ENCODE peak calls at places on chromosome 11, in seven cellular contexts. E, X, L, F, I, J and A are unnamed samples. For H3K4me1, the result is how much of the 10 kb centered on the place peaks cover.

GRCh38 chr11:113615773-113616172 is 90.3 kb downstream of the TMPRSS5 start:
- DNase-seq in L (no peak), J (no peak), X (no peak), E (no peak), F (no peak), I (no peak), A (no peak)

GRCh38 chr11:128532016-128532570 is 55.3 kb downstream of the ETS1 start:
- DNase-seq in I (no peak), L (no peak), E (no peak), X (no peak), J (no peak), F (peak), A (no peak)

GRCh38 chr11:131874070-131874469 is 503.7 kb downstream of the NTM start:
- DNase-seq in F (no peak), E (no peak), I (no peak), X (peak), J (no peak), L (no peak), A (no peak)

GRCh38 chr11:64358907-64359711 is at the start of gene RPS6KA4:
- DNase-seq in X (peak), I (peak), J (no peak), L (peak), E (peak), F (peak), A (no peak)

GRCh38 chr11:123519055-123519796 is 89.2 kb downstream of the GRAMD1B start:
- DNase-seq in F (no peak), E (no peak), J (no peak), I (no peak), X (peak), L (no peak), A (no peak)

GRCh38 chr11:103779054-103779453 is 257.4 kb upstream of the DDI1 start:
- DNase-seq in J (no peak), F (no peak), L (no peak), X (peak), E (no peak), I (no peak), A (no peak)

GRCh38 chr11:76379811-76380160 is 1.1 kb downstream of the THAP12 start:
- DNase-seq in X (no peak), I (no peak), E (no peak), L (no peak), F (no peak), J (no peak), A (no peak)

GRCh38 chr11:59756496-59756840 is 1.3 kb downstream of the STX3 start:
- DNase-seq in F (no peak), X (no peak), I (no peak), J (no peak), E (no peak), L (no peak), A (no peak)

GRCh38 chr11:120832609-120833221 is 191.2 kb upstream of the TBCEL start:
- DNase-seq in I (no peak), F (no peak), J (no peak), L (no peak), E (peak), X (no peak), A (no peak)

GRCh38 chr11:45021692-45022130 is 71.0 kb upstream of the TP53I11 start:
- DNase-seq in L (no peak), J (no peak), F (no peak), I (no peak), E (peak), X (no peak), A (peak)

GRCh38 chr11:7254731-7255291 is 3.1 kb downstream of the SYT9 start:
- DNase-seq in L (no peak), I (no peak), X (no peak), J (no peak), E (no peak), F (no peak), A (no peak)

GRCh38 chr11:44467931-44468330 is 97.5 kb upstream of the CD82 start:
- DNase-seq in F (no peak), X (no peak), L (no peak), J (no peak), E (peak), I (no peak), A (no peak)

GRCh38 chr11:127632971-127633680 is 632.6 kb upstream of the KIRREL3 start:
- DNase-seq in F (no peak), J (no peak), I (no peak), E (no peak), L (no peak), X (no peak), A (no peak)

GRCh38 chr11:133531450-133531849 is 851 bp downstream of the OPCML start:
- DNase-seq in F (no peak), E (no peak), X (no peak), I (no peak), L (no peak), J (no peak), A (no peak)

GRCh38 chr11:37230865-37231264 is 632.8 kb upstream of the RAG2 start:
- DNase-seq in L (no peak), X (no peak), J (no peak), F (no peak), I (no peak), E (no peak), A (no peak)
- TF ChIP-seq CTCF in L (no peak), X (peak), J (no peak), F (no peak), I (no peak), E (peak), A (no peak)

GRCh38 chr11:10779086-10779485 is 28.0 kb downstream of the CTR9 start:
- DNase-seq in E (no peak), I (no peak), L (no peak), X (no peak), J (no peak), F (no peak), A (no peak)
- H3K27ac ChIP-seq in E (no peak), I (no peak), L (no peak), X (no peak), J (no peak), F (no peak), A (no peak)

GRCh38 chr11:62552465-62552782 is 5.8 kb upstream of the AHNAK start:
- DNase-seq in X (peak), J (no peak), I (no peak), L (no peak), E (peak), F (no peak), A (no peak)

GRCh38 chr11:62552931-62553838 is 6.6 kb upstream of the AHNAK start:
- DNase-seq in I (peak), J (no peak), F (peak), E (peak), L (peak), X (peak), A (peak)

GRCh38 chr11:62555464-62556092 is 9.0 kb upstream of the AHNAK start:
- DNase-seq in X (peak), J (no peak), E (peak), F (no peak), I (no peak), L (peak), A (no peak)

GRCh38 chr11:62554377-62554776 is 7.8 kb upstream of the AHNAK start:
- DNase-seq in J (no peak), E (peak), I (no peak), X (no peak), F (no peak), L (no peak), A (no peak)

GRCh38 chr11:62553839-62554361 is 7.3 kb upstream of the AHNAK start:
- DNase-seq in J (no peak), L (no peak), I (no peak), E (no peak), F (no peak), X (peak), A (no peak)
- H3K4me1 ChIP-seq in J (half or more), L (half or more), I (half or more), E (half or more), F (half or more), X (half or more), A (half or more)

DNA sequence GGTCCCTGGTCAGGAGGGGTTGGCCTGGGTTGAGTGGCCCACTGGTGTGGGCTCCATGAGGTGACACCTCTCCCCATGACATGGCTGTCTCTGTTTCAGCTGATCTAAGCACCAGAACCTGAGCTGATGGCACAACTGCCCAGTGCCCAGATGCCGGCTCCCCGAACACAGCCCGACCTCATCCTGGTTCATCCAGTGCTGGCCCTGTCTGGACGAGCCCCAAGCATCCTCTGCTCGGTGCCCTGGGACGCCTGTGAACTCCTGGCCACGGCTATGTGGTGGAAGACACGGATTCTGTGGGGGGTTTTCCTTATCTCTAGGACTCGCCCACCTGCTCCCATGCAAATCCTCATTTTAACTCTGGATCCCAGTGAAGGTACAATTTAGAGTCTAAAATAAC is 389.2 kb downstream of the SHANK2 start:
- DNase-seq in F (no peak), I (no peak), E (no peak), J (no peak), L (no peak), X (no peak), A (no peak)
- TF ChIP-seq CTCF in F (no peak), I (no peak), E (no peak), J (no peak), L (no peak), X (no peak), A (no peak)

DNA sequence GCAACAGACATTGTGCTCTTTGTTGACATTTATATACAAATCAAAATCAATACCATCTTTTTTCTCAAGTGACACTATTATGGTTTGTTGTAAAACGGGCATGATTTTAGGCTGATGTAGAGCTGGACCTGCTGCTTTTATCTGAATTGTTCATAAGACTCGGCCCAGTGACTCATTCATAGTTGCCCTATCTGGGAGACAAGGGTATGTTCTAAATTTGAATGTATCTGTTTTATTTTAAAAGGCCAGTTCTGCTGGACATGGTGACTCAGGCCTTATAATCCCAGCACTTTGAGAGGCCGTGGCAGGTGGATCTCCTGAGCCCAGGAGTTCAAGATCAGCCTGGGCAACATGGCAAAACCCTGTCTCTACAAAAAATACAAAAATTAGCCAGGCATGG is 39.3 kb downstream of the CEP295 start:
- DNase-seq in J (no peak), L (no peak), E (no peak), F (no peak), X (no peak), I (no peak), A (no peak)
- H3K27ac ChIP-seq in J (no peak), L (no peak), E (no peak), F (no peak), X (no peak), I (no peak), A (no peak)

GRCh38 chr11:47396049-47396320 is 12.4 kb upstream of the SLC39A13 start:
- DNase-seq in I (no peak), F (no peak), E (peak), L (no peak), J (no peak), X (no peak), A (no peak)
- H3K4me1 ChIP-seq in I (under half), F (under half), E (under half), L (under half), J (under half), X (under half), A (under half)

GRCh38 chr11:77619576-77620198 is 17.9 kb downstream of the CLNS1A start:
- DNase-seq in F (no peak), J (no peak), X (peak), L (peak), I (no peak), E (peak), A (no peak)
- TF ChIP-seq CTCF in F (peak), J (peak), X (peak), L (peak), I (peak), E (peak), A (peak)

GRCh38 chr11:1571760-1572199 is 291 bp downstream of the DUSP8 start:
- DNase-seq in I (no peak), L (no peak), X (no peak), J (no peak), E (no peak), F (no peak), A (no peak)
- H3K27ac ChIP-seq in I (no peak), L (peak), X (no peak), J (peak), E (no peak), F (peak), A (peak)

DNA sequence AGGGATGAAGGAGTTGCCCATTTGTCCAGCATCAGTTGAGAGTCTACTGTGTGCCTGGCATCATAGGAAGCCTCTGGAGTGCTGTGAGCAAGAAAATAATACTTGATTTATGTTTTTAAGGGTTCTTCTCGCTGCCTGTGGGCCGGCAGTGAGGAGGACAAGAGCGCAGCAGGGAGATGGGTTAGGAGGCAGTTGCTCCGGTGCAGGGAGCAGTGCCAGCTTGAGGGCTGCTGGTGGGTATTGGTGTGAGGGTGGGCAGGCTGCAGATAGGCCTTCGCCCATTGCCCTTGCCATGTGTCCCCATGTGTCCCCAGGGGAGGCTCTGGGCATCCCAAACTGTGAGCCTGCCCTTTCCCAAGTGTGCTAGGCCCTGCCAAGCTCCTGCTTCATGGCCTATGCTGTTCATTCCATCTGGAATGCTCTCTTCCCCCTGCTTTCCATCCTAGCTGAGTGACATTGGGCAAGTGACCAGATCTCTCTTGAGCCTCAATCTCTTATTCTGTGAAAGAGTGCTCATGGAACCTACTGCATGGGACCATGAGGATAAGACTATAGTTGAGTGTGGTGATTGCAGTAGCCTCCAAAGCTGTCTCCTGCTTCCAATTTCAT is 19.8 kb downstream of the BMAL1 start:
- DNase-seq in I (no peak), X (no peak), L (no peak), J (no peak), E (no peak), F (no peak), A (no peak)
- H3K4me1 ChIP-seq in I (under half), X (under half), L (under half), J (under half), E (under half), F (under half), A (under half)